ENCODE peak calls at places on chromosomes 16 and 17, in four cellular contexts. One of them, this sample, is unnamed.
A peak's percentile ranks its signal among the peaks of the same experiment; 100 is the strongest.

GRCh38 chr17:74452027-74452840 is 14.2 kb upstream of the CD300A start:
- DNase-seq in GM23338: no peak
- DNase-seq in HepG2: no peak
- DNase-seq in K562: no peak
- DNase-seq in this sample: no peak

GRCh38 chr17:79855331-79856124 is 16.3 kb upstream of the CBX4 start:
- DNase-seq in GM23338: no peak
- DNase-seq in HepG2: no peak
- DNase-seq in K562: no peak
- DNase-seq in this sample: no peak

GRCh38 chr16:78284957-78285434 is 185.5 kb downstream of the WWOX start:
- DNase-seq in GM23338: no peak
- DNase-seq in HepG2: peak; percentile 85
- DNase-seq in K562: no peak
- DNase-seq in this sample: no peak

GRCh38 chr17:77744268-77744988 is 214.1 kb upstream of the TNRC6C start:
- DNase-seq in GM23338: no peak
- DNase-seq in HepG2: no peak
- DNase-seq in K562: no peak
- DNase-seq in this sample: no peak

GRCh38 chr16:74226361-74226979 is 70.1 kb upstream of the PSMD7 start:
- DNase-seq in GM23338: peak; percentile 49
- DNase-seq in HepG2: no peak
- DNase-seq in K562: no peak
- DNase-seq in this sample: no peak

GRCh38 chr16:888901-889570 is 81.7 kb downstream of the LMF1 start:
- DNase-seq in GM23338: no peak
- DNase-seq in HepG2: no peak
- DNase-seq in K562: no peak
- DNase-seq in this sample: no peak

GRCh38 chr16:35102780-35103403 is 1643.5 kb downstream of the TP53TG3F start:
- DNase-seq in GM23338: peak; percentile 16
- DNase-seq in HepG2: peak; percentile 3
- DNase-seq in K562: peak; percentile 29
- DNase-seq in this sample: no peak

GRCh38 chr16:4801051-4801961 is 1.1 kb downstream of the ROGDI start:
- DNase-seq in GM23338: peak; percentile 27
- DNase-seq in HepG2: no peak
- DNase-seq in K562: no peak
- DNase-seq in this sample: no peak

GRCh38 chr17:43445009-43445589 is 38.7 kb upstream of the DHX8 start:
- DNase-seq in GM23338: no peak
- DNase-seq in HepG2: no peak
- DNase-seq in K562: no peak
- DNase-seq in this sample: no peak

GRCh38 chr16:50831751-50832150 is 89.9 kb downstream of the CYLD start:
- DNase-seq in GM23338: no peak
- DNase-seq in HepG2: no peak
- DNase-seq in K562: no peak
- DNase-seq in this sample: no peak

GRCh38 chr16:20952144-20952797 is 51.7 kb downstream of the LYRM1 start:
- DNase-seq in GM23338: peak; percentile 37
- DNase-seq in HepG2: no peak
- DNase-seq in K562: no peak
- DNase-seq in this sample: no peak

GRCh38 chr17:73412914-73413313 is 101.1 kb upstream of the CDC42EP4 start:
- DNase-seq in GM23338: no peak
- DNase-seq in HepG2: no peak
- DNase-seq in K562: no peak
- DNase-seq in this sample: no peak

GRCh38 chr17:73415782-73416181 is 104.0 kb upstream of the CDC42EP4 start:
- DNase-seq in GM23338: no peak
- DNase-seq in HepG2: no peak
- DNase-seq in K562: no peak
- DNase-seq in this sample: no peak

GRCh38 chr17:73411330-73411747 is 99.5 kb upstream of the CDC42EP4 start:
- DNase-seq in GM23338: no peak
- DNase-seq in HepG2: no peak
- DNase-seq in K562: no peak
- DNase-seq in this sample: no peak

GRCh38 chr17:73414171-73414955 is 102.6 kb upstream of the CDC42EP4 start:
- DNase-seq in GM23338: no peak
- DNase-seq in HepG2: no peak
- DNase-seq in K562: no peak
- DNase-seq in this sample: no peak

DNA sequence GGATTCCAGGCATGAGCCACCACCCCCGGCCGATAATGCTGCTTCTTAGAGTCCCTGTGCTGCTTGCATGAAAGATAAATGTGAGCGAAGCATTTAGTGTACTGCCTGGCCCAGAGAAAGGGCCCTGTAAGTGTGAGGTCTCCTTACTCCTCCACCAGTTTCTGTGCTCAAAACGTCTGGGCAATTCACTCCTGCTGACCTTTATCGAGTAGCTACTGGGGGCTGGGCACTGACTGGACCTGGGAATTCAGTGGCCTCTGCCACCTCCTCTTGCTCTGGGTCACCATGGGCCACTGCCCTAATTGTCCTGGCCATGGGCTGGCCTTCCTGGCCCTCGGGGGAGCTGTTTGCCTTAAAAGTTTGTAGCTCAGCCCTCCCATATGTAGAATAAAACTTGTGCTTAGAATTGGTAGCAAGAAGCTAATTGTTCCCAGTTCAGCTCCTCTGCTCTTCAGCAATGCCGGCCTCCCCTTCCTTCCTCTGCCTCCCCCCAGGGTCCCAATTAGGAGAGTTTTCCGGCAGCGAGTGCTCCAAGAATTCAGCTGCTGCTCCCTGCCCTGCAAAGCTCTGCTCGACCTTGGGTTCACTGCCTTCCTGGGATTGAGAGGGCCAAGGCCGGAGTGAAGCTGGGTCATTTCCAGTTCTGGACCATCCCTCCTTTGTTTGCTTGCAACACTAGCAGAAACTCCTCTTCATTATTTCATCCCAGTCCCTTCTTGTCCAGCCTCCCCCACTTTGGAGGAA is 99.0 kb upstream of the CDC42EP4 start:
- DNase-seq in GM23338: no peak
- DNase-seq in HepG2: no peak
- DNase-seq in K562: no peak
- DNase-seq in this sample: no peak
- TF ChIP-seq REST in GM23338: no peak
- TF ChIP-seq REST in HepG2: no peak
- TF ChIP-seq REST in K562: no peak
- TF ChIP-seq REST in this sample: no peak

DNA sequence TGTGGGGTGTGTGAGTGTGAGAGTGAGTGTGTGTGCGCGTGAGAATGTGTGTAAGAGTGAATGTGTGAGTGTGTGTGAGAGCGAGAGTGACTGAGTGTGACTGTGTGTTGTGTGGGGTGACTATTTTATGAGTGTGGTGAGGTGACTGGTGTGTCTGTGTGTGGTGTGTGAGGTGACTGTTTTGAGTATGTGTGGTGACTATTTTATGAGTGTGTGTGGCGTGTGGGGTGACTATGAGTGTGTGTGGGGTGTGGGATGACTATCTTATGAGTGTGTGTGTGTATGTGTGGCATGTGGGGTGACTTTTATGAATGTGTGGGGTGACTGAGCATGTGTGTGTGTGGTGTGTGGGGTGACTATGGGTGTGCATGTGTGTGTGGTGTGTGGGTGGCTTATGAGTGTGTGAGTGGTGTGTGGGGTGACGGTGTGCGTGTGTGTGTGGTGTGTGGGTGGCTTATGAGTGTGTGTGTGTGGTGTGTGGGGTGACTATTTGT is 152.9 kb upstream of the PLCG2 start:
- DNase-seq in GM23338: no peak
- DNase-seq in HepG2: no peak
- DNase-seq in K562: no peak
- DNase-seq in this sample: no peak
- TF ChIP-seq CREB1 in GM23338: no peak
- TF ChIP-seq CREB1 in HepG2: no peak
- TF ChIP-seq CREB1 in K562: no peak
- TF ChIP-seq CREB1 in this sample: no peak

DNA sequence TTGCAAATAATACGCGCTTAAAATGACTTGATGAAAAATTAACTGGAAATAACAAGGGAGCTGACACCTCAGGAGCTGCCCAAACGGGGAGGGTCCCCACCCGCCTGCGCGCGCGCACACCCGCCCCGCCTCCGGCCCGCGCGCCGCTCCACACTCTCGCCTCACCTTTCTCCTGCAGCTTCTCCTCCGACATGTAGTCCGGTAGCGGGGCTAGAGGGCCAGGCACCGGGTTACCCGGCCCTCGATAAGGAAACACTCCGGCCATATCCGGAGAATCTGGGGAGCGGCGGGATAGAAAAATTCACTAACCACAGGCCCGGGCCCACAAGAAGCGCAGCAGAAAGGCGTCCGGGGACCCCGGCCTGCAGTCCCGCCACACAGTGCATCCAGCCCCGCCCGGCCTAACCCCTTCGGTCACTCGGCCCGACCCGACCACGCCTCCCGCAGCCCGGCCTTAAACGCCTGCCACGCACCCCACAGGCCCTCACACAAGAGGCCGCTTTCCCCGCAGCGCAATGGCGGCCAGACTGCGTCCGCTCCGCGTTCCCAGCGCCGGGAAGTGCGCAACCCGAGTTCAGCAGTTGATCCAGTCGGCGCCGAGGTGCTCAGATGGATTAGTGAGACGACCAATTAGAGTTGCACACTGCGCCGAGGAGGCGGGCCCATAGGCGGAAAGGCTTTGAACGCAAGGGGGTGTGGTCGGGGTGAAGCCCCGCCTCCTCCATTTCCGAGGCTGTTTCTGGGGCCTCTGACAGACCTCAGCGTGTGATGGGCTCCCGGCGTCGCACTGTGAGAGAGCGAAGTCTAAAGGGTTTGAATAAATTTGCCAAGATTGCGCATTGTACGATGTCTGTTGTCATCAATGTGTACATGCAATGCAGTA is at the start of gene PRPF8:
- DNase-seq in GM23338: peak; percentile 98
- DNase-seq in HepG2: peak; percentile 94
- DNase-seq in K562: peak; percentile 88
- DNase-seq in this sample: peak; percentile 95
- TF ChIP-seq REST in GM23338: no peak
- TF ChIP-seq REST in HepG2: no peak
- TF ChIP-seq REST in K562: no peak
- TF ChIP-seq REST in this sample: no peak

DNA sequence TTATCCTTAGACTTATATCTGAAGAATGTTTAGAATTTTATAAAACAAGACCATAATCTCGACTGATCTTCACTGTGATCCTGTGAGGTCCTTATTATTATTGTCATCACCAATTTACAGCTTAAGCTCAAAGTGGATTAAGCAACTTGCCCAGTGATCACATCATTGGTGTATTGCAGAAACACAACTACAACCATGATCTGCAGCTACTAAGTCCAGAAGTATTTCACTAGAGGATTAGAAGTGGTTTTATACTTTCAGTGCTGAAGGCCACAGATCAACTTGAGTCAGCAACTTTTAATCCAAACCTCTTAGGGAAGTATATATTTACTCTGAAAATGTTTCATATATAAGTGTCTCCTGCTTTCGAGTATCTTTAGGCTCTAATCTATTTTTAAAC is 624.3 kb upstream of the SOX9 start:
- DNase-seq in GM23338: no peak
- DNase-seq in HepG2: no peak
- DNase-seq in K562: no peak
- DNase-seq in this sample: no peak
- TF ChIP-seq CREB1 in GM23338: no peak
- TF ChIP-seq CREB1 in HepG2: no peak
- TF ChIP-seq CREB1 in K562: no peak
- TF ChIP-seq CREB1 in this sample: no peak

DNA sequence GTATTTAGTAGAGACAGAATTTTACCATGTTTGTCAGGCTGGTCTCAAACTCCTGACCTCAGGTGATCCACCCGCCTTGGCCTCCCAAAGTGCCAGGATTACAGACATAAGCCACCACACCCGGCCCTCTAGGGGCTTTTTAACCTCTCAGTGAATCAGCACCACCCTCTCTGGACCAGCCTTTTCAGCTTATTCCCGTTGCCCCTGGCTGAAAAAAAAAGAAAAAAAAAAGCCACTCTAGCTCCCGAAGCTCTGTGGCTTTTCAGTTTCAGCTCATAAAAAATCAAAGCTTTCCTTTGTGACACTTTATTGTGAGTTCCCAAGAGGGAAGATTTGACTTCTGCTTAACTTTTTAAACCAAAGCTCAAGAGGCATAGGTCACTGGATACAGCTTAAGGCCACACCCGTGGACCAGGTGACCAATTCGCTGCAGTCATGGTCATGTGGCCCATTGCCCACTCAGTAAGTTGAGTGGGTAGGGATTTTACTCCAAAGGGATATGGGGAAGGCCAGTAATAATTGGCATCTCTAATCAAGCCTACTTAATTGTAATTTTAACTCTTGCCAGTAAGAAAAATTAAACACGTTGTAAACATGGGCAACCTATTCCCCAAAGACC is 46.6 kb upstream of the MED13 start:
- DNase-seq in GM23338: peak; percentile 16
- DNase-seq in HepG2: no peak
- DNase-seq in K562: no peak
- DNase-seq in this sample: no peak
- TF ChIP-seq REST in GM23338: no peak
- TF ChIP-seq REST in HepG2: no peak
- TF ChIP-seq REST in K562: no peak
- TF ChIP-seq REST in this sample: peak; percentile 30

GRCh38 chr17:55577011-55577586 is 65.8 kb upstream of the SMIM36 start:
- DNase-seq in GM23338: no peak
- DNase-seq in HepG2: no peak
- DNase-seq in K562: no peak
- DNase-seq in this sample: peak; percentile 35

GRCh38 chr17:55577687-55578086 is 66.4 kb upstream of the SMIM36 start:
- DNase-seq in GM23338: no peak
- DNase-seq in HepG2: no peak
- DNase-seq in K562: no peak
- DNase-seq in this sample: no peak

GRCh38 chr17:55575058-55575606 is 63.9 kb upstream of the SMIM36 start:
- DNase-seq in GM23338: no peak
- DNase-seq in HepG2: no peak
- DNase-seq in K562: no peak
- DNase-seq in this sample: no peak

GRCh38 chr17:55572599-55572998 is 61.3 kb upstream of the SMIM36 start:
- DNase-seq in GM23338: no peak
- DNase-seq in HepG2: no peak
- DNase-seq in K562: no peak
- DNase-seq in this sample: no peak

DNA sequence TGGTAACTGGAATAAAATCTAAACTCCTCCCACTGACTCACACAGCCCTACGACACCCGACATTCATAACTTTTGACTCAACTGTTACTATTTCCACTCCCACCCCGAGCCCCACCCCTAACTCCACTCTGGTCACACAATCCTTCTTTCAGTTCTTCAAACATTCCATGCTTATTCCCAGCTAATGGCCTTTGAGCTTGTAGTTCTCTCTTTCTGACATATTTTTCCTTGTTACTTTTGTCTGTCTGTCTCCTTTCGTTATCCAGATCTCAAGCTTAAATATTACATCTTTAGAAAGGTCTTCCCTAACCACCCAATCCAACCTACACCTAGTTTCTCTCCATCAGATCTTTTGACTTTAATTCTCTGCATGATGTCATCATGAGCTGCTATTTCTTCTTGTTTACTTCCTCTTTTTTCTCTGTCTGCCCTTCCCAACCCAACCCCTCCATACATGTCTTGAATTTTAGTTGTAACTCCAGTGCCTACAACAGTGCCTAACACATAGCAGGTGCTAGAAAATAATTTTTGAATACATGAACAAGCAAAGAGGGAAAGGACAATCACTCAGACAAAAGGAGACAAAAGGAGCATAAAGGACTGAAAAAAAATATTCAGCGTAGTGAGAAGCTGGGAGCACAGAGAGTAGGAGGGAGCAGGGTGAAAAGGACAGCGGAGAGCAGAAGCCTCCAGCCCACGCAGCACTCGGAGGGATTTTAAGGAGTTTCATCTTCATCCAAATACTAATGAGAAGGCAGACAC is 65.2 kb upstream of the SMIM36 start:
- DNase-seq in GM23338: no peak
- DNase-seq in HepG2: peak; percentile 28
- DNase-seq in K562: peak; percentile 14
- DNase-seq in this sample: peak; percentile 8
- TF ChIP-seq CREB1 in GM23338: no peak
- TF ChIP-seq CREB1 in HepG2: no peak
- TF ChIP-seq CREB1 in K562: no peak
- TF ChIP-seq CREB1 in this sample: peak; percentile 52